ENCODE peak calls at places on chromosomes 5 and 9, in four cellular contexts. F is K562, Y is cardiac muscle cell, U is NB4. I is an unnamed sample.

GRCh38 chr9:79104216-79104615 is 467.5 kb upstream of the TLE4 start:
- DNase-seq in Y (no peak), F (no peak), U (no peak), I (no peak)

GRCh38 chr9:97357056-97357455 is 49.6 kb downstream of the CCDC180 start:
- DNase-seq in F (no peak), Y (no peak), U (no peak), I (no peak)

GRCh38 chr9:131320031-131320685 is 30.6 kb downstream of the PLPP7 start:
- DNase-seq in Y (peak; percentile 21), U (no peak), F (no peak), I (peak; percentile 80)

GRCh38 chr5:151214614-151215545 is 9.0 kb downstream of the CCDC69 start:
- DNase-seq in Y (peak; percentile 46), F (no peak), U (peak; percentile 89), I (no peak)

GRCh38 chr5:141877478-141878185 is 578 bp downstream of the PCDH1 start:
- DNase-seq in F (no peak), U (peak; percentile 25), Y (no peak), I (no peak)

GRCh38 chr9:95292226-95292625 is 25.3 kb downstream of the FANCC start:
- DNase-seq in F (no peak), U (no peak), Y (no peak), I (no peak)

GRCh38 chr5:132459983-132460834 is 30.4 kb downstream of the IRF1 start:
- DNase-seq in Y (no peak), F (peak; percentile 41), U (peak; percentile 80), I (peak; percentile 60)

GRCh38 chr9:115146581-115147021 is 28.6 kb upstream of the TNC start:
- DNase-seq in U (no peak), F (no peak), Y (peak; percentile 52), I (peak; percentile 87)

GRCh38 chr9:14221558-14221957 is 92.4 kb downstream of the NFIB start:
- DNase-seq in Y (peak; percentile 78), F (no peak), U (no peak), I (no peak)

GRCh38 chr5:164747371-164747770 is 1242.0 kb downstream of the MAT2B start:
- DNase-seq in F (no peak), Y (no peak), U (no peak), I (no peak)

GRCh38 chr5:114223866-114224265 is 138.0 kb upstream of the KCNN2 start:
- DNase-seq in Y (peak; percentile 18), U (peak; percentile 35), F (no peak), I (no peak)

GRCh38 chr5:181224390-181225234 is 1.5 kb downstream of the TRIM41 start:
- DNase-seq in F (no peak), Y (no peak), U (no peak), I (no peak)

GRCh38 chr9:69085523-69086283 is 50.2 kb downstream of the FXN start:
- DNase-seq in F (no peak), Y (peak; percentile 95), U (no peak), I (no peak)

GRCh38 chr5:132866342-132867045 is at the start of the genes GDF9 and UQCRQ:
- DNase-seq in U (peak; percentile 99), Y (peak; percentile 100), F (peak; percentile 98), I (peak; percentile 98)

GRCh38 chr5:74440341-74440740 is 200.2 kb downstream of the ENC1 start:
- DNase-seq in U (no peak), Y (no peak), F (no peak), I (no peak)

GRCh38 chr9:115292584-115293271 is 174.8 kb upstream of the TNC start:
- DNase-seq in Y (no peak), F (no peak), U (no peak), I (no peak)

GRCh38 chr5:1178529-1179382 is 22.6 kb upstream of the SLC6A19 start:
- DNase-seq in Y (no peak), F (no peak), U (no peak), I (no peak)

GRCh38 chr9:37953775-37954437 is 50.0 kb upstream of the SLC25A51 start:
- DNase-seq in Y (peak; percentile 89), F (peak; percentile 81), U (peak; percentile 57), I (no peak)

GRCh38 chr5:153896701-153897100 is 142.0 kb downstream of the FAM114A2 start:
- DNase-seq in F (no peak), U (peak; percentile 56), Y (peak; percentile 2), I (no peak)

GRCh38 chr5:10892135-10892910 is 131.3 kb upstream of the DAP start:
- DNase-seq in F (peak; percentile 20), Y (no peak), U (no peak), I (no peak)

GRCh38 chr9:128101690-128102089 is 25.8 kb downstream of the PTGES2 start:
- DNase-seq in Y (no peak), F (no peak), U (no peak), I (no peak)

GRCh38 chr9:121641228-121641611 is 10.2 kb upstream of the DAB2IP start:
- DNase-seq in U (no peak), F (no peak), Y (no peak), I (no peak)

GRCh38 chr5:107257885-107258520 is 412.7 kb downstream of the EFNA5 start:
- DNase-seq in Y (no peak), U (no peak), F (no peak), I (no peak)
- TF ChIP-seq CTCF in Y (no peak), U (no peak), F (no peak), I (no peak)

DNA sequence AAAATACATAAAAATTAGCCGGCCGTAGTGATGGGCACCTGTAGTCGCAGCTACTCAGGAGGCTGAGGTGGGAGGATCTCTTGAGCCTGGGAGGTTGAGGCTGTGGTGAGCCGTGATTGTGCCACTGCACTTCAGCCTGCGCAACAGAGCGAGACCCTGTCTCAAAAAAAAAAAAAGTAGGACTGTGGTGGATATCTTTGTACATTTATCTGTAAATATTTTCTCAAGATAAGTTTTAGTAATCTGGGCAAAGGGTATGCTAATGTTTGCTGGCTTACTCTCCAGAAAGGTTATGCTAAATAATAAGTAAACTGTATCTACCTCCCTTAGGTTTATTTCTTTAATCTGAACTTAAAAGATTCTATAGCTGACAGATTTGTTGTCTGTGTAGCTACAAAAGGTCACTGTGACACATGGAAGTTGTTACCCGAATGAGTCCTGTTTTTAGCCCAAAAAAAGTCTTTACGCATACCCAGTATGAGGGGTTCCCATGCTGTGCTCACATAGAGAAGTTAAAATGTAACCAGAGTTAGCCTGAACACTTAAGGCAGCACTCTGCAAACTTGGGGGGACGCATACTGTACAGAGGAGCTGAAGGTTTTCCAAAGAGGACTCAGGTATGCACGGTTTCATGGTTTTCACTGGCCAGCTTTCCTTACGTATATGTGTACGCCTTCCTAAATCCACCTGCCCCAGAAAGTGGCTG is 206.3 kb downstream of the PBX3 start:
- DNase-seq in U (no peak), Y (no peak), F (no peak), I (no peak)
- H3K4me3 ChIP-seq in U (no peak overlapping the region), Y (no peak overlapping the region), F (no peak overlapping the region), I (no peak overlapping the region)

DNA sequence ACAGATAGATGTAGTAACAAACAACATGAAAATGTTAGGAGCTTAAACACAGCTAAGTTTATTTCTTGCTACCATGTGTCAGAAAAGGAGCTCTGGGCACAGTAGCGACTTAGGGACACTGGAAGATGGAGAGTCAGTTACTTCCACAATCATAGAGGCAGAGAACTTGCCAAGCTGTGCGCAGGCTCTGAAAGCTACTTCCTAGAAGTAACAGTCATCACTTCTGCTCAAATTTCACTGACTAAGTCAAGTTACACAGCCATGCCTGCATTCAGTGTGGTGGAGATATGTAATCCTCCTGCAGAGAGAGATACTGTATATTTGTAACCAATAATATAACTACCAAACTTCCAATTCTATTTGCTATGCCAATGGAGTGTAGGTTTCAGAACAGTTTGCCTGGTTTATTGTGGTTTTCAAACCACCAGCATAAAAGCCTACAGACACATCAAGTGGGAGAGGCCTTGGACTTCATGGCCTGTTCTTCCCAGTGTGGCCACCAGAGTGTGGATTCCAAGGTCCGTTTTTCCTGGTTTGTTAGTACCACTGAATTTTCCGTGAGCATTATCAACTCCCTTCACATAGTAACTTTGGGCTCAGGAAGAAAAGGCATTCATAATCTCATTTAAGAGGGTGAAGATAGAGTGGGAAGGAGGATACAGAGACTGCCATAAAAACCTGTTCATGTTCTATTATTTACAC is 268.1 kb downstream of the PJA2 start:
- DNase-seq in F (no peak), Y (no peak), U (no peak), I (no peak)
- TF ChIP-seq CTCF in F (peak; percentile 28), Y (no peak), U (no peak), I (no peak)

GRCh38 chr9:129333613-129333960 is 155.5 kb upstream of the IER5L start:
- DNase-seq in Y (no peak), U (no peak), F (no peak), I (no peak)

GRCh38 chr9:129336130-129336528 is 158.1 kb upstream of the IER5L start:
- DNase-seq in Y (peak; percentile 90), F (no peak), U (no peak), I (no peak)

GRCh38 chr9:129333961-129334743 is 156.1 kb upstream of the IER5L start:
- DNase-seq in Y (peak; percentile 99), F (peak; percentile 64), U (peak; percentile 97), I (peak; percentile 96)

GRCh38 chr9:129335456-129336129 is 157.5 kb upstream of the IER5L start:
- DNase-seq in F (no peak), U (peak; percentile 41), Y (peak; percentile 53), I (peak; percentile 81)

DNA sequence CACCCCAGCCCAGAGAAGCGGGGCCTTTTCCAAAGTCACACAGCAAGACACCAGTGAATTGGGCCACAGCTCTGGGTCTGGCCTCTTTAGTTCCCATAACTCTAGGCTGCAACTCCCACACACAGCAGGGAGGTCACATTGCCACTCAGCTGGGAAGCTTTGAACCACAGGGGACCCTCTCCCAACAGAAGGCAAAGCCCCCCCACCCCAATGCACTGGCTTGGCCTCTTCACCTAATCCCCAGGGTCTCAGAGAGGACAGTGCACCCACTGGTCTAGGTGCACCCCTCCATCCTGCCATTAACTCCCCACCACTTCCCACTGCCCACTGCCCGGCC is 156.7 kb upstream of the IER5L start:
- DNase-seq in F (no peak), Y (no peak), U (no peak), I (no peak)
- H3K4me3 ChIP-seq in F (peak overlapping the region; percentile 10), Y (no peak overlapping the region), U (peak overlapping the region; percentile 3), I (peak overlapping the region; percentile 20)

I was measured in sigmoid colon.